ENCODE peak calls at places on chromosomes 6 and 20, in eight cellular contexts. N, I, J, D, X, W, U and S are unnamed samples.

GRCh38 chr6:131222773-131223172 is 87.5 kb downstream of the AKAP7 start:
- DNase-seq in I (no peak), W (no peak), J (no peak), N (no peak), D (no peak), U (no peak), X (no peak), S (no peak)

GRCh38 chr6:53280207-53280606 is 68.5 kb downstream of the ELOVL5 start:
- DNase-seq in J (no peak), W (no peak), U (no peak), N (no peak), I (no peak), D (no peak), X (no peak), S (peak)

GRCh38 chr6:11231564-11232176 is 798 bp downstream of the NEDD9 start:
- DNase-seq in D (peak), W (no peak), X (no peak), N (peak), U (no peak), I (no peak), J (no peak), S (no peak)

GRCh38 chr6:32459781-32460424 is 20.2 kb downstream of the HLA-DRA start:
- DNase-seq in U (no peak), J (no peak), X (no peak), I (no peak), N (no peak), D (no peak), W (no peak), S (no peak)

GRCh38 chr6:17865243-17865642 is 122.2 kb downstream of the KIF13A start:
- DNase-seq in W (peak), U (peak), I (no peak), J (no peak), D (peak), X (no peak), N (no peak), S (no peak)

GRCh38 chr6:70980800-70981199 is 23.9 kb upstream of the B3GAT2 start:
- DNase-seq in X (no peak), I (no peak), D (no peak), W (no peak), U (no peak), J (no peak), N (no peak), S (no peak)

GRCh38 chr6:111658445-111659154 is 52.9 kb upstream of the TRAF3IP2 start:
- DNase-seq in I (no peak), W (no peak), N (peak), X (no peak), D (peak), U (no peak), J (no peak), S (no peak)

GRCh38 chr6:136330634-136331033 is 41.0 kb upstream of the BCLAF1 start:
- DNase-seq in X (no peak), I (no peak), N (no peak), D (no peak), J (no peak), W (no peak), U (no peak), S (no peak)

GRCh38 chr6:125868996-125869395 is 78.2 kb downstream of the NCOA7 start:
- DNase-seq in W (no peak), J (no peak), U (no peak), I (peak), X (peak), N (no peak), D (no peak), S (no peak)

GRCh38 chr6:124956018-124956417 is 6.2 kb upstream of the RNF217 start:
- DNase-seq in J (no peak), I (no peak), W (no peak), D (no peak), X (no peak), N (no peak), U (no peak), S (no peak)

GRCh38 chr6:158816329-158816728 is 2.8 kb downstream of the EZR start:
- DNase-seq in D (peak), J (peak), N (peak), W (no peak), X (no peak), I (no peak), U (no peak), S (no peak)

GRCh38 chr6:50952092-50952932 is 133.6 kb downstream of the TFAP2B start:
- DNase-seq in I (no peak), U (peak), N (peak), W (no peak), X (no peak), J (no peak), D (peak), S (peak)

GRCh38 chr6:89146748-89147715 is 1.2 kb downstream of the PM20D2 start:
- DNase-seq in I (no peak), W (peak), D (peak), J (peak), N (peak), X (no peak), U (no peak), S (no peak)

GRCh38 chr20:21246143-21246542 is 57.0 kb upstream of the XRN2 start:
- DNase-seq in U (no peak), D (no peak), J (no peak), N (no peak), W (no peak), X (no peak), I (no peak), S (no peak)

GRCh38 chr20:25223179-25223661 is 24.7 kb upstream of the PYGB start:
- DNase-seq in U (no peak), W (peak), N (peak), I (no peak), J (no peak), X (no peak), D (peak), S (no peak)

GRCh38 chr20:20491110-20491783 is 123.3 kb downstream of the INSM1 start:
- DNase-seq in N (peak), X (no peak), U (no peak), W (no peak), D (peak), I (no peak), J (no peak), S (no peak)